ENCODE peak calls at places on chromosome 2, in ten cellular contexts. M is GM23248, D is PC-3, L is kidney epithelial cell, T is GM12878, Z is small intestine, A is PC-9, G is mesenchymal stem cell, V is keratinocyte, C is esophagus squamous epithelium. R is an unnamed sample.

GRCh38 chr2:180063494-180063893 is 56.4 kb upstream of the CWC22 start:
- DNase-seq in M (no peak), D (no peak), L (no peak), T (no peak), Z (no peak), A (no peak), G (no peak), V (no peak), C (no peak), R (no peak)

GRCh38 chr2:242063364-242064249 is 194.1 kb downstream of the RTP5 start:
- DNase-seq in M (no peak), D (no peak), L (no peak), T (no peak), Z (no peak), A (peak; percentile 72), G (no peak), V (no peak), C (no peak), R (no peak)

GRCh38 chr2:225355788-225356187 is 43.7 kb upstream of the NYAP2 start:
- DNase-seq in M (no peak), D (no peak), L (no peak), T (no peak), Z (no peak), A (no peak), G (no peak), V (no peak), C (no peak), R (no peak)

GRCh38 chr2:24559714-24560113 is 68.7 kb downstream of the NCOA1 start:
- DNase-seq in M (peak; percentile 14), D (no peak), L (no peak), T (no peak), Z (no peak), A (no peak), G (peak; percentile 62), V (no peak), C (no peak), R (no peak)

GRCh38 chr2:133894429-133894828 is 326.2 kb upstream of the NCKAP5 start:
- DNase-seq in M (no peak), D (no peak), L (no peak), T (no peak), Z (no peak), A (no peak), G (no peak), V (no peak), C (no peak), R (no peak)

GRCh38 chr2:231611273-231612198 is 18.9 kb downstream of the TEX44 start:
- DNase-seq in M (peak; percentile 96), D (peak; percentile 88), L (peak; percentile 68), T (no peak), Z (peak; percentile 57), A (peak; percentile 78), G (peak; percentile 95), V (peak; percentile 92), C (no peak), R (no peak)

GRCh38 chr2:99861376-99861760 is 281.0 kb downstream of the AFF3 start:
- DNase-seq in M (no peak), D (no peak), L (no peak), T (no peak), Z (peak; percentile 4), A (no peak), G (no peak), V (no peak), C (no peak), R (no peak)

GRCh38 chr2:208012449-208012848 is 12.9 kb downstream of the PLEKHM3 start:
- DNase-seq in M (no peak), D (no peak), L (no peak), T (no peak), Z (peak; percentile 65), A (no peak), G (no peak), V (no peak), C (no peak), R (no peak)

GRCh38 chr2:120346667-120347358 is 877 bp downstream of the INHBB start:
- DNase-seq in M (peak; percentile 68), D (no peak), L (no peak), T (no peak), Z (no peak), A (peak; percentile 41), G (peak; percentile 40), V (no peak), C (no peak), R (no peak)

GRCh38 chr2:120343433-120344105 is 2.4 kb upstream of the INHBB start:
- DNase-seq in M (peak; percentile 94), D (peak; percentile 92), L (no peak), T (no peak), Z (peak; percentile 46), A (peak; percentile 87), G (peak; percentile 68), V (no peak), C (no peak), R (peak; percentile 95)

GRCh38 chr2:120346034-120346666 is at the start of gene INHBB:
- DNase-seq in M (peak; percentile 61), D (peak; percentile 32), L (no peak), T (no peak), Z (no peak), A (peak; percentile 54), G (no peak), V (no peak), C (no peak), R (peak; percentile 84)

GRCh38 chr2:120344214-120344990 is 1.5 kb upstream of the INHBB start:
- DNase-seq in M (peak; percentile 58), D (peak; percentile 89), L (no peak), T (no peak), Z (no peak), A (peak; percentile 77), G (no peak), V (no peak), C (no peak), R (no peak)

DNA sequence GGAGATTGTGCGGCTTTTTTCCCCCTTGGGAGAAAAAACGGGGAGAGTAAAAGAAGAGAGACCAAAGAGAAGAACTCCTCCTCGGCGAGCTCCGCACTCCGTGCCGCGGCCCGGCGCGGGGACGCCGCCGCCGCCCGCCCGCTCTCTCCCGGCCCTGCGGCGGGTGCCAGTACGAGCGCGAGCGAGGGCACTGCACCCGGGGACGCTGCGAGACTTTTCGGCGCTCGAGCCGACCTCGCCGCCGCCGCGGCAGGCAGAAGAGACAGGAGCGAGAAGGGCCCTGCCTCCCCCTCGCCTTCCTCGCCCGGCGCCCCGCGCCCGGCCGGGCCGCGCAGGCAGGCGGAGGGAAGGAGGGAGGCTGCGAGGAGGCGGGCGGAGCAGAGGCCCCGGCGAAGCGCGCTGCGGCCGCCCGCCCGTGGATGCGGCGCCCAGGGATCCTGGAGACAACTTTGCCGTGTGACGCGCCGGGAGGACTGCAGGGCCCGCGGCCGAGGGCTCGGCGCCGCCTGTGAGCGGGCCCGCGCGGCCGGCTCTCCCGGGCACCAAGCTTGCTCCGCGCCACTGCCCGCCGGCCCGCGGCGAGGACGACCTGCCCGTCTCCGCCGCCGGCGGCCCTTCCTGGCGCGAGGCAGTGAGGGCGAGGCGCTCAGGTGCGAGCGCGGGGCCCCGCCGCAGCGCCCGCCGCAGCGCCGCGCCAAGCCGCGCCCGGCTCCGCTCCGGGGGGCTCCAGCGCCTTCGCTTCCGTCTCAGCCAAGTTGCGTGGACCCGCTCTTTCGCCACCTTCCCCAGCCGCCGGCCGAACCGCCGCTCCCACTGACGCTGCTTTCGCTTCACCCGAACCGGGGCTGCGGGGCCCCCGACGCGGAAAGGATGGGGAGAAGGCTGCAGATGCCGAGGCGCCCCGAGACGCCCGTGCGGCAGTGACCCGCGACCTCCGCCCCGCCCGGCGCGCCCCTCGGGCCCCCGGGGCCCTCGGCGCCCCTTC is 653 bp upstream of the INHBB start:
- DNase-seq in M (peak; percentile 64), D (peak; percentile 22), L (no peak), T (no peak), Z (no peak), A (peak; percentile 41), G (no peak), V (no peak), C (no peak), R (no peak)
- H3K27me3 ChIP-seq in M (peaks cover 19% of the 10 kb centered on the region), D (no peaks in the 10 kb centered on the region), L (peaks cover 86% of the 10 kb centered on the region), T (peaks cover 24% of the 10 kb centered on the region), Z (peaks cover 33% of the 10 kb centered on the region), A (no peaks in the 10 kb centered on the region), G (peaks cover 77% of the 10 kb centered on the region), V (peaks cover 75% of the 10 kb centered on the region), C (peaks cover 99% of the 10 kb centered on the region), R (peaks cover 49% of the 10 kb centered on the region)

GRCh38 chr2:105125428-105125827 is 87.6 kb downstream of the MRPS9 start:
- DNase-seq in M (no peak), D (no peak), L (no peak), T (no peak), Z (no peak), A (no peak), G (no peak), V (no peak), C (no peak), R (no peak)

GRCh38 chr2:105125920-105126319 is 88.1 kb downstream of the MRPS9 start:
- DNase-seq in M (no peak), D (no peak), L (no peak), T (no peak), Z (no peak), A (no peak), G (no peak), V (no peak), C (no peak), R (no peak)

GRCh38 chr2:105126353-105126752 is 88.5 kb downstream of the MRPS9 start:
- DNase-seq in M (no peak), D (no peak), L (no peak), T (no peak), Z (no peak), A (no peak), G (no peak), V (no peak), C (no peak), R (no peak)

GRCh38 chr2:105129722-105130232 is 91.9 kb downstream of the MRPS9 start:
- DNase-seq in M (no peak), D (no peak), L (no peak), T (peak; percentile 72), Z (no peak), A (no peak), G (no peak), V (no peak), C (no peak), R (no peak)

GRCh38 chr2:105127288-105127915 is 89.5 kb downstream of the MRPS9 start:
- DNase-seq in M (no peak), D (no peak), L (no peak), T (no peak), Z (no peak), A (no peak), G (no peak), V (no peak), C (no peak), R (no peak)
- H3K27me3 ChIP-seq in M (peaks cover 36% of the 10 kb centered on the region), D (peaks cover 25% of the 10 kb centered on the region), L (no peaks in the 10 kb centered on the region), T (no peaks in the 10 kb centered on the region), Z (peaks cover 8% of the 10 kb centered on the region), A (peaks cover 25% of the 10 kb centered on the region), G (peaks cover 28% of the 10 kb centered on the region), V (no peaks in the 10 kb centered on the region), C (peaks cover 14% of the 10 kb centered on the region), R (no peaks in the 10 kb centered on the region)

DNA sequence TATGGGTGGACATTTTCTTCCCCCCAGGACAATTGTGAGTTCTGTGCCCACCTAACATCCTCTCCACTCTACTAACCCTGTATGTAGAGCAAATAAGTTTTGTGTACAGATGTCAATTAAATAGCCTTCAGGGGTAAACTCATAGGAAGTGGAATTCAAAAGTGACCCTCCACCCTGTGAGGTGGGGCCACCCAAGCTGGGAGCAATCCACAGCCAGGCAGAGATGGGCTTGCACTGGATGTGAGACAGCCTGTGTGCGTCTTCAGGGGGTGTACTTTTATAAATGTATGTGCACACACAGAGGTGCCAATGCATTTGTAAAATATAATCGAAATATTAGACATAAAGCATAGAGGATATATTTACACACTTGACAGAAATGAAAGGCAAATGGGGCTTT is 33.1 kb upstream of the ATP6V1B1 start:
- DNase-seq in M (no peak), D (no peak), L (no peak), T (no peak), Z (no peak), A (no peak), G (no peak), V (no peak), C (no peak), R (no peak)
- H3K27me3 ChIP-seq in M (peaks cover 29% of the 10 kb centered on the region), D (peaks cover 23% of the 10 kb centered on the region), L (peaks cover 82% of the 10 kb centered on the region), T (peaks cover 53% of the 10 kb centered on the region), Z (peaks cover 73% of the 10 kb centered on the region), A (peaks cover 26% of the 10 kb centered on the region), G (peaks cover 72% of the 10 kb centered on the region), V (peaks cover 95% of the 10 kb centered on the region), C (peaks cover 100% of the 10 kb centered on the region), R (peaks cover 100% of the 10 kb centered on the region)

DNA sequence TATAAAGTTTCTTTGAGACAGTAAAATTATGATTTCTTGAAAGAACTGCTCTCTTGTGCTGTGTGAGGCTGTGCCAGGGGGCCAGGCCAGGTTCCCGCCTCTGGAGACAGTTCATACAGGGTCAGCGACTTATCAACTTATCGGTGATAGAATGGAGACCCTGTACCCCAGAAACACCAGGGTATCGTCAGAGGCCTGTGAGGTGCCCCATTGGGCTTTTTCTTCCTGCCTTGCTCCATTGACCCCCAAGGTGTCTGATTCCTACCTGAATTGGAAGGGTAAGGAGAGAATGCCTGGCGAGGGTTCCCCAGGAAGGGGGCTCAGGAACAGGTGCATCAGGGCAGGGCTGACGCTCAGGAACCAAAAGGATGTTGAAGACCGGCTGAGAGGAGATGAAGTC is 4.3 kb downstream of the DLX1 start:
- DNase-seq in M (no peak), D (no peak), L (no peak), T (no peak), Z (no peak), A (no peak), G (no peak), V (no peak), C (no peak), R (no peak)
- H3K27me3 ChIP-seq in M (peaks cover 11% of the 10 kb centered on the region), D (no peaks in the 10 kb centered on the region), L (peaks cover 95% of the 10 kb centered on the region), T (peaks cover 61% of the 10 kb centered on the region), Z (peaks cover 77% of the 10 kb centered on the region), A (no peaks in the 10 kb centered on the region), G (peaks cover 94% of the 10 kb centered on the region), V (peaks cover 89% of the 10 kb centered on the region), C (peaks cover 100% of the 10 kb centered on the region), R (peaks cover 100% of the 10 kb centered on the region)